ENCODE peak calls at places on chromosomes 4 and X, in six cellular contexts. S is body of pancreas, J is mesendoderm, F is tibial artery, D is SJSA1, O is A673. Q is an unnamed sample.

GRCh38 chrX:48695925-48696300 is 621 bp upstream of the SUV39H1 start:
- DNase-seq in S (no peak), J (peak), F (no peak), D (no peak), O (no peak), Q (no peak)

GRCh38 chr4:129545599-129546278 is 449.8 kb downstream of the C4orf33 start:
- DNase-seq in S (peak), J (no peak), F (peak), D (no peak), O (peak), Q (no peak)

GRCh38 chr4:168885416-168885815 is 124.6 kb downstream of the CBR4 start:
- DNase-seq in S (no peak), J (no peak), F (no peak), D (no peak), O (no peak), Q (no peak)

GRCh38 chrX:97311066-97311778 is 427.5 kb downstream of the RPA4 start:
- DNase-seq in S (no peak), J (peak), F (no peak), D (no peak), O (no peak), Q (no peak)

GRCh38 chr4:156762851-156763250 is 208.7 kb downstream of the PDGFC start:
- DNase-seq in S (no peak), J (no peak), F (no peak), D (no peak), O (peak), Q (no peak)

GRCh38 chr4:66688674-66689073 is 856.6 kb downstream of the CENPC start:
- DNase-seq in S (no peak), J (no peak), F (no peak), D (no peak), O (peak), Q (no peak)

GRCh38 chrX:13223868-13224555 is 95.8 kb downstream of the ATXN3L start:
- DNase-seq in S (peak), J (peak), F (no peak), D (peak), O (peak), Q (peak)

GRCh38 chrX:55161581-55161980 is 58.6 kb upstream of the PAGE5 start:
- DNase-seq in S (no peak), J (peak), F (no peak), D (no peak), O (no peak), Q (no peak)

GRCh38 chr4:128536746-128537145 is 249.1 kb upstream of the PGRMC2 start:
- DNase-seq in S (no peak), J (no peak), F (no peak), D (no peak), O (no peak), Q (no peak)

GRCh38 chr4:28073860-28074555 is 1213.4 kb downstream of the STIM2 start:
- DNase-seq in S (no peak), J (peak), F (no peak), D (no peak), O (peak), Q (no peak)

GRCh38 chr4:87011340-87012034 is 76.7 kb downstream of the AFF1 start:
- DNase-seq in S (no peak), J (peak), F (no peak), D (peak), O (peak), Q (no peak)

GRCh38 chr4:87017580-87018061 is 82.8 kb downstream of the AFF1 start:
- DNase-seq in S (no peak), J (no peak), F (no peak), D (no peak), O (no peak), Q (no peak)

GRCh38 chr4:87012265-87012953 is 77.6 kb downstream of the AFF1 start:
- DNase-seq in S (peak), J (no peak), F (no peak), D (no peak), O (no peak), Q (no peak)

GRCh38 chr4:87010192-87010591 is 75.4 kb downstream of the AFF1 start:
- DNase-seq in S (no peak), J (no peak), F (no peak), D (no peak), O (no peak), Q (no peak)

GRCh38 chr4:87014284-87014782 is 79.5 kb downstream of the AFF1 start:
- DNase-seq in S (no peak), J (no peak), F (no peak), D (no peak), O (peak), Q (no peak)
- H3K27ac ChIP-seq in S (peak), J (no peak), F (peak), D (no peak), O (peak), Q (peak)

DNA sequence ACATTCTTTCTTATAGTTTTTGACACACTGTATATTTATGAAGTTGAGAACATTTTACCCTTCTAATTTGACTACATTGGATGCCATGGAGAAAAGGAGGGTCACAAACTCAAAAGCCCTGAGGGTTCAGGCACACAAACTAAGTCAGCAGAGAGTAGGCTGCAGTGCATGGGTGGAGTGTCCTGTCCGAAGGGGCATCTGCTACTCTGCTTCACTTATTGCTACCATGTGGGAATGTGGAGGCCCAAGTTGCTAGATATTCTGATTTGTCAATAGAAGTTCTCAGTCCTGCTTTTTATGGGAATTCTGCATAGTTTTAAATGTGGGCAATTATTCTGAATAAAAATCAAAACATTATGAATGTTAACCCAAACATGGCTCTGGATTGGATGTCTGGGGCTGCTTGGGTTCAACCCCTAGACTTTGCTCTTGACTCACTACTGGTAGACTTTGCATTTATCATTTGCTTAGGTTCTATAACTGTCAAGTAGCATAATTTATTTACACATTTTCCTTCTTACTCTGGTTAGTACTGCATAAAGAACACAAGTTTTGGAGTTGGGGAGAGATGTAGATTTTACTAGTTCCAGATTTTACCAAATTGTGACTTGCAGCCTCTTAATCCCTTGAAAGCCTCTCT is 255.1 kb downstream of the SPRY1 start:
- DNase-seq in S (no peak), J (no peak), F (no peak), D (no peak), O (no peak), Q (no peak)
- H3K27ac ChIP-seq in S (peak), J (no peak), F (peak), D (no peak), O (no peak), Q (no peak)

DNA sequence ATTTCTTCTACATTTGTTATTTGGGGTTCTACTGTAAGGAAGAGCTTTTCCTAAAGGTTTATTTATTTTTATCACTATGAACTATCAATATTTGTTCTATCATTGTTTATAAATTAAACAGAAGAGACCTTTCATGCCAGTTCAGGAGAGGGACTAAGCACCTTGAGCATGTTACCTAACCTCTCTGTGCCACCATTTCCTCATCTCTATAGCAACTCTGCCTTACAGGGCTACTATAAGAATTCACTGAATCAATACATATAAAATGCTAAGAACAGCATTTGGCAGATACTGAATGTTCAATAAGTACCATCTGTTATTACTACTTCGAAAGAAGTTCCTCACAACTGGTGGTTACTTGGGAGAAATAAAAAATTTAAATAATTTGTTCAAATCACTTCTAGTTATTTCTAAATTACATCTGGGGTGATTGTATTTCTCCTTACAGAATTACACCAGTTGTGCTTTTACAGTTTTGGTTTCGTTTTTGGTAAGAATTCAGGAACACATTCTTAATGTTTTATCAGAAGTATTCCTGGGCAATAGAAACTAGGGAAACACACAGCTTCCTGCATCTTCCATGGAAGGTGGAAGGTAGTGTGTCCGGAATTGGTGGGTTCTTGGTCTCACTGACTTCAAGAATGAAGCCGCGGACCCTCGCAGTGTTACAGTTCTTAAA is 32.9 kb downstream of the EREG start:
- DNase-seq in S (no peak), J (no peak), F (no peak), D (no peak), O (no peak), Q (no peak)
- H3K27ac ChIP-seq in S (no peak), J (no peak), F (no peak), D (peak), O (no peak), Q (no peak)

GRCh38 chr4:138097912-138098600 is 144.1 kb downstream of the SLC7A11 start:
- DNase-seq in S (no peak), J (no peak), F (no peak), D (no peak), O (no peak), Q (no peak)

GRCh38 chr4:138099385-138099784 is 142.8 kb downstream of the SLC7A11 start:
- DNase-seq in S (no peak), J (no peak), F (no peak), D (no peak), O (no peak), Q (no peak)

GRCh38 chr4:138107023-138107422 is 135.1 kb downstream of the SLC7A11 start:
- DNase-seq in S (no peak), J (no peak), F (no peak), D (no peak), O (no peak), Q (no peak)

GRCh38 chr4:138104462-138104775 is 137.7 kb downstream of the SLC7A11 start:
- DNase-seq in S (no peak), J (no peak), F (no peak), D (no peak), O (no peak), Q (no peak)

DNA sequence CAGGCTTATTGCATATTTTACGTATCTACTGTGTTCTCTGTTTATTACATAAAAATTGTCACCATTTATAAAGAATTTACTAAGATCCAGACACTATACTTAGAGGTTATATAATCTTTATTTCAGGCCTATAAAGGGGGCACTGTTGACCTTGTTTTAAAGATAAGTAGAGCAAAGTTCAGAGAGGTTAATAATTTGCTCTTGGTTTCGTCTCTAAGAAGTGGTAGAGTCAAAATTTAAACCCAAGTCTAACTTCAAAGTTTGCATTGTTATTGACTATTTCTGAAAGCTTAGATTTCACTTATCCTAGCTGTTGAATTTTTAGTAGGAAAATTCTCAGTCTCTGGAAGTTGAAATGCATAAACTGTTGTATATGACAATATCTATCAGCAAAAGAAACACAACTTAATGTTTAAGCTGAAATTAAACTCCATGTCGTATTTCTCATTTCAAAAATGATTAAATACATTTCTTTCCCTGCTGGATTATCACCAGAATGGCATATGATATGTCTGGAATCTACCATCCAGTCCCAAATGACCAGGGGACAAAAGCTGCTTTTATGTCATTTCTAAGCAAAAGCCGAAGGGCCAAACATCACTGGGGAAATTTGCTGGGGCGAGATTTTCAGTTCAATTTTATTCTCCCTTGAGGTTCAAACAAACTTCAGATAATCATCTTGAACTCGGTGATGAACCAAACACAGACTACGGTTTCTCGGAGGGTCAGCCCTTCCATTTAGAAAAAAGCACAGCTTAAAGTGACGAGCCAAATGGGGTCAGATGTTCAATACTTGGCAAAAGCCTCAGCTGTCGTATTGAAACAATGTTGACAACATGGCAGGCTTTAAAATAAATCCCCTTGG is 138.3 kb downstream of the SLC7A11 start:
- DNase-seq in S (no peak), J (no peak), F (no peak), D (no peak), O (no peak), Q (no peak)
- H3K27ac ChIP-seq in S (peak), J (no peak), F (no peak), D (no peak), O (no peak), Q (no peak)

GRCh38 chrX:118325453-118325852 is 20.5 kb upstream of the WDR44 start:
- DNase-seq in S (no peak), J (no peak), F (no peak), D (no peak), O (no peak), Q (no peak)

GRCh38 chrX:118324588-118324987 is 21.3 kb upstream of the WDR44 start:
- DNase-seq in S (no peak), J (no peak), F (no peak), D (no peak), O (no peak), Q (no peak)

GRCh38 chrX:118329179-118329578 is 16.7 kb upstream of the WDR44 start:
- DNase-seq in S (no peak), J (no peak), F (no peak), D (no peak), O (no peak), Q (no peak)
- H3K27ac ChIP-seq in S (no peak), J (no peak), F (no peak), D (no peak), O (no peak), Q (no peak)

DNA sequence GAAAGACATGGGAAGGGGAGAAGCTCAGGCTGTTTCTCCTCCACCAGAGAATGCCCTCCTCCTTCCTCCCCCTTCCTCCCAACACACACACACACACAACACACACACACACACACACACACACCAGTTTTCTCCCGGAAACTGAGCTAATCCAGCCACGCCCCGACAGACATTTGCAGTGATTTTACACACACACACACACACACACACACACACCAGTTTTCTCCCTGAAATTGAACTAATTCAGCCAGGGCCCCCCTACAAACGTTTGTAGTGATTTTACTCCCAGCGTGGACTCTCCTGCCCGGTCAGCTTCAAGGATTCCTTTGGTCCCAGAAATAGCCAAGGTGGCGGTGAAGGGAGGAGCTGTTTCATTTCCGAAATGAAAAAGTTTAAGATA is 32.9 kb upstream of the STX18 start:
- DNase-seq in S (peak), J (peak), F (no peak), D (peak), O (peak), Q (no peak)
- H3K27ac ChIP-seq in S (peak), J (no peak), F (peak), D (peak), O (peak), Q (no peak)

DNA sequence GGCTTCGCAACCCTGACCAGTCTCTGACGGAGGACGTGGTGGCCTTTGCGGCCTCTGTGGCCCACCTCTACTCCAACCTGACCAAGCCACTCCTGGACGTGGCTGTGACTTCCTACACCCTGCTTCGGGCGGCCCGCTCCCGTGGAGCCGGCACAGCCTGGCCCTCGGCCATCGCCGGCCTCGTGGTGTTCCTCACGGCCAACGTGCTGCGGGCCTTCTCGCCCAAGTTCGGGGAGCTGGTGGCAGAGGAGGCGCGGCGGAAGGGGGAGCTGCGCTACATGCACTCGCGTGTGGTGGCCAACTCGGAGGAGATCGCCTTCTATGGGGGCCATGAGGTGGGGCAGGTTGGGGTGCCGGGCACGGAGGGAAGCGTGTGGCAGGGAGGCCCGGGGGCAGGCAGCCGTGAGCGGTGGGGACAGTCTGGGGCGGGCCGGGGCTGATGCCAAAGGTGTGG is 1.2 kb downstream of the ABCD1 start:
- DNase-seq in S (no peak), J (no peak), F (no peak), D (no peak), O (no peak), Q (no peak)
- H3K27ac ChIP-seq in S (peak), J (peak), F (peak), D (peak), O (no peak), Q (no peak)

GRCh38 chr4:41438564-41438963 is 99.4 kb upstream of the LIMCH1 start:
- DNase-seq in S (no peak), J (no peak), F (no peak), D (no peak), O (no peak), Q (no peak)
- H3K27ac ChIP-seq in S (no peak), J (no peak), F (no peak), D (no peak), O (no peak), Q (no peak)

Q was measured in keratinocyte.